ENCODE peak calls at places on chromosomes 11 and 22, in four cellular contexts. G is caudate nucleus, U is Kasumi-1, N is WERI-Rb-1. H is an unnamed sample.
A peak's percentile ranks its signal among the peaks of the same experiment; 100 is the strongest.

GRCh38 chr11:82229346-82229745 is 504.3 kb downstream of the FAM181B start:
- DNase-seq in G (no peak), U (peak; percentile 65), N (no peak), H (no peak)

GRCh38 chr11:114057147-114057546 is 2.4 kb upstream of the ZBTB16 start:
- DNase-seq in G (no peak), U (no peak), N (no peak), H (no peak)

GRCh38 chr11:68425866-68426380 is 34.6 kb upstream of the PPP6R3 start:
- DNase-seq in G (no peak), U (no peak), N (no peak), H (no peak)

GRCh38 chr11:21511835-21512440 is 680.9 kb upstream of the ANO5 start:
- DNase-seq in G (no peak), U (peak; percentile 68), N (peak; percentile 89), H (no peak)

GRCh38 chr22:36368359-36368983 is 19.3 kb downstream of the MYH9 start:
- DNase-seq in G (no peak), U (no peak), N (no peak), H (no peak)

GRCh38 chr22:24271406-24271760 is 752 bp downstream of the SPECC1L start:
- DNase-seq in G (no peak), U (no peak), N (no peak), H (no peak)

GRCh38 chr11:125092669-125093068 is 18.8 kb downstream of the TMEM218 start:
- DNase-seq in G (no peak), U (no peak), N (no peak), H (no peak)

GRCh38 chr11:63986932-63987513 is 785 bp downstream of the OTUB1 start:
- DNase-seq in G (no peak), U (no peak), N (no peak), H (no peak)

GRCh38 chr11:5791165-5791564 is at the start of gene OR52N1:
- DNase-seq in G (no peak), U (no peak), N (no peak), H (no peak)

GRCh38 chr22:50376064-50376747 is 33.1 kb downstream of the PPP6R2 start:
- DNase-seq in G (no peak), U (no peak), N (no peak), H (no peak)

GRCh38 chr11:83459802-83460201 is 173.6 kb upstream of the CCDC90B start:
- DNase-seq in G (no peak), U (no peak), N (no peak), H (no peak)

GRCh38 chr11:83278351-83278750 is 7.8 kb downstream of the CCDC90B start:
- DNase-seq in G (no peak), U (no peak), N (no peak), H (no peak)

GRCh38 chr11:120985718-120986569 is 38.0 kb upstream of the TBCEL start:
- DNase-seq in G (no peak), U (peak; percentile 51), N (no peak), H (peak; percentile 21)

GRCh38 chr22:45469573-45470383 is 32.9 kb upstream of the FBLN1 start:
- DNase-seq in G (no peak), U (no peak), N (no peak), H (no peak)

GRCh38 chr22:45208696-45208992 is 32.0 kb downstream of the KIAA0930 start:
- DNase-seq in G (no peak), U (no peak), N (no peak), H (no peak)

GRCh38 chr22:42769574-42770447 is 49.1 kb upstream of the A4GALT start:
- DNase-seq in G (no peak), U (no peak), N (no peak), H (no peak)

GRCh38 chr11:100827934-100828661 is 141.0 kb downstream of the ARHGAP42 start:
- DNase-seq in G (no peak), U (no peak), N (peak; percentile 47), H (no peak)

GRCh38 chr11:32386770-32387377 is 48.5 kb downstream of the WT1 start:
- DNase-seq in G (no peak), U (peak; percentile 30), N (no peak), H (no peak)

GRCh38 chr11:120184371-120184945 is 26.4 kb upstream of the OAF start:
- DNase-seq in G (no peak), U (no peak), N (no peak), H (no peak)

H was measured in C1 segment of cervical spinal cord.